ENCODE peak calls at places on chromosomes 2 and 18, in six cellular contexts. W, E, L, Q, M and R are unnamed samples.

GRCh38 chr2:163800889-163801498 is 65.2 kb upstream of the FIGN start:
- DNase-seq in E (no peak), L (peak), Q (no peak), M (no peak), W (no peak), R (no peak)

GRCh38 chr2:135701442-135701841 is 40.2 kb upstream of the UBXN4 start:
- DNase-seq in M (no peak), E (no peak), W (no peak), L (peak), Q (no peak), R (peak)

GRCh38 chr2:233068762-233069418 is 8.7 kb downstream of the INPP5D start:
- DNase-seq in Q (no peak), W (no peak), M (no peak), E (no peak), L (no peak), R (no peak)

GRCh38 chr2:8907764-8908163 is 70.4 kb upstream of the KIDINS220 start:
- DNase-seq in Q (no peak), E (no peak), M (no peak), L (no peak), W (no peak), R (no peak)

GRCh38 chr2:239817011-239817490 is 208.1 kb downstream of the NDUFA10 start:
- DNase-seq in M (no peak), W (no peak), E (no peak), L (no peak), Q (no peak), R (no peak)

GRCh38 chr2:8551622-8552074 is 130.2 kb upstream of the ID2 start:
- DNase-seq in E (peak), L (no peak), W (no peak), M (no peak), Q (peak), R (no peak)

GRCh38 chr2:142915502-142915901 is 38.0 kb downstream of the KYNU start:
- DNase-seq in W (no peak), L (no peak), Q (no peak), E (no peak), M (no peak), R (no peak)

GRCh38 chr2:143258126-143258892 is 129.1 kb downstream of the ARHGAP15 start:
- DNase-seq in Q (no peak), E (no peak), M (no peak), W (no peak), L (peak), R (no peak)

GRCh38 chr2:130853391-130853790 is 16.7 kb downstream of the ARHGEF4 start:
- DNase-seq in W (no peak), E (no peak), M (no peak), Q (no peak), L (no peak), R (no peak)

GRCh38 chr2:24402242-24403092 is 42.1 kb upstream of the ITSN2 start:
- DNase-seq in W (no peak), L (no peak), Q (no peak), M (no peak), E (no peak), R (no peak)

GRCh38 chr2:3322311-3322970 is 55.2 kb downstream of the EIPR1 start:
- DNase-seq in M (no peak), Q (no peak), L (no peak), E (no peak), W (no peak), R (no peak)

GRCh38 chr2:190181066-190181681 is 118.6 kb upstream of the MSTN start:
- DNase-seq in Q (no peak), E (no peak), L (no peak), M (no peak), W (no peak), R (no peak)

GRCh38 chr2:402721-403120 is 114.8 kb upstream of the ALKAL2 start:
- DNase-seq in M (no peak), L (no peak), W (no peak), E (no peak), Q (no peak), R (no peak)

GRCh38 chr2:17912266-17912691 is 33.8 kb downstream of the KCNS3 start:
- DNase-seq in L (no peak), E (peak), W (no peak), Q (no peak), M (no peak), R (no peak)

GRCh38 chr18:79947054-79947755 is 4.2 kb downstream of the SLC66A2 start:
- DNase-seq in L (no peak), Q (no peak), W (peak), M (no peak), E (no peak), R (no peak)

GRCh38 chr18:75290737-75291358 is 80.3 kb downstream of the TSHZ1 start:
- DNase-seq in L (no peak), W (no peak), M (no peak), E (no peak), Q (no peak), R (no peak)

GRCh38 chr2:109470121-109470921 is 143.4 kb downstream of the SEPTIN10 start:
- DNase-seq in L (peak), W (peak), E (no peak), M (no peak), Q (no peak), R (no peak)

GRCh38 chr2:157181234-157181633 is 76.3 kb upstream of the GALNT5 start:
- DNase-seq in E (no peak), M (no peak), W (no peak), L (no peak), Q (no peak), R (no peak)

GRCh38 chr2:202604699-202605098 is 30.1 kb upstream of the FAM117B start:
- DNase-seq in M (no peak), W (no peak), Q (no peak), L (no peak), E (no peak), R (no peak)

GRCh38 chr2:7866825-7867224 is 815.0 kb upstream of the ID2 start:
- DNase-seq in E (no peak), Q (no peak), M (no peak), W (no peak), L (no peak), R (no peak)

GRCh38 chr2:149200109-149200520 is 130.3 kb upstream of the LYPD6 start:
- DNase-seq in L (no peak), Q (no peak), M (no peak), W (peak), E (no peak), R (no peak)

GRCh38 chr2:177554365-177554764 is 161.8 kb downstream of the AGPS start:
- DNase-seq in Q (no peak), L (no peak), M (no peak), W (no peak), E (no peak), R (no peak)